ENCODE peak calls at places on chromosomes 7 and 10, in five cellular contexts. E is AG10803, Q is AG04450, D is LoVo, G is cardiac muscle cell. B is an unnamed sample.

GRCh38 chr7:101804087-101804631 is 13.3 kb upstream of the CUX1 start:
- DNase-seq in D (no peak), E (no peak), G (no peak), Q (no peak), B (no peak)

GRCh38 chr10:24716295-24716694 is 7.4 kb downstream of the ARHGAP21 start:
- DNase-seq in E (no peak), Q (no peak), D (peak), G (no peak), B (no peak)

GRCh38 chr7:79709574-79710409 is 256.3 kb upstream of the MAGI2 start:
- DNase-seq in E (no peak), G (peak), D (peak), Q (no peak), B (no peak)

GRCh38 chr10:131453772-131454634 is 142.5 kb upstream of the TCERG1L start:
- DNase-seq in D (no peak), Q (no peak), E (no peak), G (peak), B (no peak)

GRCh38 chr10:97647556-97647955 is 7.1 kb downstream of the PI4K2A start:
- DNase-seq in Q (no peak), D (no peak), E (peak), G (peak), B (peak)

GRCh38 chr10:30368065-30368718 is 19.1 kb upstream of the MTPAP start:
- DNase-seq in G (peak), D (no peak), Q (no peak), E (peak), B (peak)

GRCh38 chr7:2497500-2498336 is 21.5 kb upstream of the GRIFIN start:
- DNase-seq in G (no peak), E (no peak), Q (no peak), D (no peak), B (no peak)

GRCh38 chr10:27052646-27053045 is 47.6 kb downstream of the ANKRD26 start:
- DNase-seq in D (no peak), Q (no peak), G (no peak), E (no peak), B (no peak)

GRCh38 chr7:151899513-151900360 is 22.8 kb upstream of the PRKAG2 start:
- DNase-seq in G (no peak), D (no peak), E (no peak), Q (no peak), B (no peak)

GRCh38 chr10:31646519-31646918 is 282.1 kb downstream of the ARHGAP12 start:
- DNase-seq in E (no peak), D (no peak), Q (no peak), G (no peak), B (no peak)

GRCh38 chr7:132703742-132704141 is 127.5 kb upstream of the PLXNA4 start:
- DNase-seq in Q (no peak), E (no peak), G (no peak), D (no peak), B (no peak)

GRCh38 chr7:82562716-82563404 is 119.3 kb upstream of the CACNA2D1 start:
- DNase-seq in Q (peak), E (peak), D (no peak), G (peak), B (peak)

GRCh38 chr7:112361154-112361553 is 89.1 kb upstream of the IFRD1 start:
- DNase-seq in Q (no peak), G (no peak), D (no peak), E (peak), B (peak)

GRCh38 chr10:82397859-82398258 is 522.9 kb downstream of the NRG3 start:
- DNase-seq in G (no peak), Q (no peak), E (no peak), D (no peak), B (no peak)

GRCh38 chr10:47418321-47418720 is 34.2 kb upstream of the ZNF488 start:
- DNase-seq in E (no peak), Q (no peak), D (no peak), G (no peak), B (no peak)

GRCh38 chr10:70162892-70163201 is 7.5 kb downstream of the SAR1A start:
- DNase-seq in E (no peak), G (no peak), Q (no peak), D (no peak), B (no peak)

GRCh38 chr10:78626471-78626870 is 442.3 kb upstream of the ZMIZ1 start:
- DNase-seq in E (no peak), D (no peak), Q (no peak), G (no peak), B (no peak)

GRCh38 chr7:17991866-17992648 is 35.6 kb downstream of the PRPS1L1 start:
- DNase-seq in G (no peak), E (no peak), D (no peak), Q (no peak), B (no peak)

GRCh38 chr7:9125246-9125645 is 691.8 kb downstream of the NXPH1 start:
- DNase-seq in D (no peak), Q (no peak), G (no peak), E (no peak), B (no peak)

GRCh38 chr10:60008816-60009215 is 102.5 kb upstream of the CCDC6 start:
- DNase-seq in G (no peak), E (no peak), Q (no peak), D (peak), B (no peak)

GRCh38 chr10:1197384-1197783 is 141.2 kb downstream of the WDR37 start:
- DNase-seq in Q (no peak), G (no peak), D (no peak), E (no peak), B (no peak)

GRCh38 chr7:29598607-29599006 is 35.0 kb downstream of the PRR15 start:
- DNase-seq in D (peak), E (no peak), G (no peak), Q (no peak), B (no peak)

GRCh38 chr7:148738737-148739535 is 40.2 kb downstream of the CUL1 start:
- DNase-seq in Q (no peak), D (no peak), E (no peak), G (no peak), B (no peak)

GRCh38 chr7:157018997-157019591 is 8.6 kb upstream of the MNX1 start:
- DNase-seq in G (no peak), Q (no peak), E (no peak), D (no peak), B (no peak)

GRCh38 chr10:79610601-79611191 is at the start of gene SFTPA1:
- DNase-seq in D (no peak), G (no peak), E (no peak), Q (no peak), B (no peak)

GRCh38 chr7:1741751-1742554 is 71.9 kb downstream of the ELFN1 start:
- DNase-seq in Q (no peak), D (peak), G (no peak), E (no peak), B (no peak)

GRCh38 chr10:123009105-123009805 is 449 bp downstream of the ACADSB start:
- DNase-seq in G (peak), Q (no peak), E (no peak), D (no peak), B (peak)

GRCh38 chr7:144027070-144027469 is 21.7 kb upstream of the OR2A5 start:
- DNase-seq in G (peak), Q (no peak), D (peak), E (peak), B (peak)

GRCh38 chr7:74464931-74465906 is 11.5 kb downstream of the GTF2IRD1 start:
- DNase-seq in E (no peak), G (no peak), D (no peak), Q (no peak), B (no peak)

GRCh38 chr7:155916926-155917655 is 104.8 kb upstream of the SHH start:
- DNase-seq in Q (peak), G (no peak), E (no peak), D (no peak), B (no peak)

GRCh38 chr7:155789001-155789725 is 23.1 kb downstream of the SHH start:
- DNase-seq in E (no peak), G (no peak), D (no peak), Q (no peak), B (no peak)

GRCh38 chr7:90188281-90188680 is 23.3 kb upstream of the STEAP2 start:
- DNase-seq in Q (no peak), D (peak), E (no peak), G (no peak), B (no peak)

GRCh38 chr7:100545636-100546128 is 6.7 kb downstream of the AGFG2 start:
- DNase-seq in G (peak), Q (peak), D (peak), E (peak), B (peak)

GRCh38 chr10:96324447-96324846 is 20.2 kb downstream of the DNTT start:
- DNase-seq in Q (no peak), G (no peak), E (no peak), D (no peak), B (no peak)

GRCh38 chr10:13865758-13866491 is 279.2 kb downstream of the PRPF18 start:
- DNase-seq in E (peak), G (peak), Q (no peak), D (no peak), B (peak)

GRCh38 chr10:17276756-17277424 is 48.8 kb downstream of the VIM start:
- DNase-seq in Q (no peak), D (no peak), E (no peak), G (no peak), B (no peak)

GRCh38 chr10:62810131-62810530 is 5.6 kb downstream of the ADO start:
- DNase-seq in D (no peak), E (no peak), G (peak), Q (no peak), B (no peak)

GRCh38 chr10:71999360-72000072 is 35.3 kb downstream of the CHST3 start:
- DNase-seq in Q (no peak), D (no peak), E (peak), G (peak), B (peak)

GRCh38 chr7:17846935-17847334 is 93.4 kb downstream of the SNX13 start:
- DNase-seq in Q (no peak), G (no peak), D (peak), E (no peak), B (no peak)